ENCODE peak calls at places on chromosomes 13 and 19, in eight cellular contexts. O, S, Z, C, D, I, G and T are unnamed samples.

GRCh38 chr13:97982286-97982685 is 28.8 kb downstream of the IPO5 start:
- DNase-seq in O (peak), S (no peak), Z (no peak), C (no peak), D (no peak), I (no peak), G (peak), T (no peak)

GRCh38 chr19:33201473-33201872 is 7.3 kb downstream of the LRP3 start:
- DNase-seq in O (no peak), S (no peak), Z (no peak), C (no peak), D (no peak), I (no peak), G (no peak), T (no peak)

GRCh38 chr13:36819811-36820140 is 754 bp downstream of the RFXAP start:
- DNase-seq in O (peak), S (peak), Z (no peak), C (peak), D (no peak), I (no peak), G (no peak), T (peak)

GRCh38 chr19:46963093-46963734 is 56.4 kb upstream of the NPAS1 start:
- DNase-seq in O (peak), S (no peak), Z (no peak), C (no peak), D (peak), I (no peak), G (peak), T (peak)

GRCh38 chr19:49556412-49557398 is 23.7 kb downstream of the NOSIP start:
- DNase-seq in O (no peak), S (no peak), Z (peak), C (peak), D (no peak), I (peak), G (no peak), T (peak)

GRCh38 chr19:22606954-22607652 is 27.0 kb upstream of the ZNF492 start:
- DNase-seq in O (no peak), S (no peak), Z (no peak), C (no peak), D (no peak), I (no peak), G (no peak), T (no peak)

GRCh38 chr19:38293281-38293680 is 10.8 kb upstream of the C19orf33 start:
- DNase-seq in O (no peak), S (no peak), Z (no peak), C (no peak), D (no peak), I (no peak), G (no peak), T (no peak)

GRCh38 chr19:3464797-3465235 is 15.5 kb downstream of the SMIM24 start:
- DNase-seq in O (no peak), S (no peak), Z (no peak), C (peak), D (no peak), I (no peak), G (no peak), T (no peak)

GRCh38 chr19:51573331-51573730 is 2.2 kb downstream of the ZNF175 start:
- DNase-seq in O (no peak), S (no peak), Z (no peak), C (no peak), D (no peak), I (no peak), G (peak), T (peak)

GRCh38 chr13:37414667-37415066 is 183.9 kb downstream of the POSTN start:
- DNase-seq in O (no peak), S (no peak), Z (no peak), C (no peak), D (no peak), I (no peak), G (no peak), T (no peak)

GRCh38 chr19:51022526-51022925 is 3.0 kb upstream of the KLK10 start:
- DNase-seq in O (no peak), S (no peak), Z (no peak), C (no peak), D (no peak), I (no peak), G (no peak), T (no peak)

GRCh38 chr13:88395804-88396203 is 724.6 kb downstream of the SLITRK5 start:
- DNase-seq in O (no peak), S (no peak), Z (no peak), C (no peak), D (no peak), I (no peak), G (no peak), T (no peak)

GRCh38 chr19:47021536-47022139 is 2.0 kb downstream of the NPAS1 start:
- DNase-seq in O (no peak), S (no peak), Z (no peak), C (no peak), D (no peak), I (no peak), G (no peak), T (no peak)

DNA sequence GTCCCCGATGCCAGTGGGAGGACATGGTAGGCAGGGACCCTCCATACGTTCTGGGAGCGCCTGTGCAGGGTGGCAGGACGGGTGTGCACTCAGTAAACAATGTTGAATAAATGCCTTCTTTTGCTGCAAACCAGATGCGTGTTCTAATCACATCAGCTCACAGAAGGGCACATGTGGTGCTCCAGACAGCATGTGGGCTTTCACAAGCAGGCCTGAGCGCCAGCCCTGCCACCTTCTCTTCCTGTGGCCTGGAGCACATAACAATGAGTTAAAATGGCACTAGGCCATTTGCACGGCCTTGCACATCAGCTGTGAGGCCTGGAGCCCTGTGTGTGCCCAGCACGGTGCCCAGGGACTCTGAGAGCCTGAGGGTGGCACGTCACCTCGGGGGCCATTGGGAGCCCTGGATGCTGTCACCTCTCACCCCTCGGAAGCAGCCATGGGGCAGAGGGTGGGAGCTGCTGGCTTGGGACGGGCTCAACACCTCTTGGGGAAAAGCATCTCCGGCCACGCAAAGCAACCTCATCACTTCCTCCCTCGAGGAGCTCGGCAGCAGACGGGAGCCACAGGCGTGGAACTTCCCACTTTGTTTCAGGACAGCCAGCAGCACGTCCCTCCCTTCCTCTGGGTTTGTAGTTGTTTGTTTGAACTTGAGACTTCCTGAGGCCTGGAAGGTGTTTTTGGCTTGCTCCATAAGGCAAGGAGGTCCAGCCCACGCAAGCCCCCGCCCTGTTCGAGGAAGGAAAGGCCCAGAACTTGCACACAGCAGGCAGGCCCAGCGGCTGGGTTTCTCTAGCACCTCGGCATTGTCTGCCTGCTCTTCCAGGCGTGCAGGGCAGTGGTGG is 9.8 kb downstream of the MCF2L start:
- DNase-seq in O (no peak), S (no peak), Z (peak), C (peak), D (no peak), I (no peak), G (no peak), T (no peak)
- H3K4me3 ChIP-seq in O (no peak), S (no peak), Z (no peak), C (no peak), D (no peak), I (no peak), G (no peak), T (no peak)

GRCh38 chr19:10625003-10625761 is at the start of gene SLC44A2:
- DNase-seq in O (peak), S (no peak), Z (peak), C (peak), D (no peak), I (peak), G (peak), T (peak)
- TF ChIP-seq CTCF in O (no peak), S (no peak), Z (no peak), C (no peak), D (no peak), I (no peak), G (no peak), T (no peak)

GRCh38 chr19:35792888-35793287 is 17.5 kb downstream of the ARHGAP33 start:
- DNase-seq in O (no peak), S (no peak), Z (no peak), C (no peak), D (no peak), I (no peak), G (no peak), T (no peak)

GRCh38 chr19:35793381-35794165 is 18.2 kb downstream of the ARHGAP33 start:
- DNase-seq in O (no peak), S (no peak), Z (no peak), C (no peak), D (no peak), I (no peak), G (no peak), T (peak)

GRCh38 chr19:35796645-35797542 is 15.8 kb downstream of the PRODH2 start:
- DNase-seq in O (no peak), S (no peak), Z (peak), C (no peak), D (no peak), I (no peak), G (no peak), T (no peak)

GRCh38 chr19:35801828-35802227 is 10.8 kb downstream of the PRODH2 start:
- DNase-seq in O (no peak), S (no peak), Z (peak), C (no peak), D (no peak), I (no peak), G (no peak), T (no peak)

GRCh38 chr19:35797663-35798062 is 15.0 kb downstream of the PRODH2 start:
- DNase-seq in O (no peak), S (no peak), Z (peak), C (no peak), D (no peak), I (no peak), G (no peak), T (no peak)
- H3K4me3 ChIP-seq in O (no peak), S (no peak), Z (no peak), C (no peak), D (no peak), I (no peak), G (no peak), T (no peak)

DNA sequence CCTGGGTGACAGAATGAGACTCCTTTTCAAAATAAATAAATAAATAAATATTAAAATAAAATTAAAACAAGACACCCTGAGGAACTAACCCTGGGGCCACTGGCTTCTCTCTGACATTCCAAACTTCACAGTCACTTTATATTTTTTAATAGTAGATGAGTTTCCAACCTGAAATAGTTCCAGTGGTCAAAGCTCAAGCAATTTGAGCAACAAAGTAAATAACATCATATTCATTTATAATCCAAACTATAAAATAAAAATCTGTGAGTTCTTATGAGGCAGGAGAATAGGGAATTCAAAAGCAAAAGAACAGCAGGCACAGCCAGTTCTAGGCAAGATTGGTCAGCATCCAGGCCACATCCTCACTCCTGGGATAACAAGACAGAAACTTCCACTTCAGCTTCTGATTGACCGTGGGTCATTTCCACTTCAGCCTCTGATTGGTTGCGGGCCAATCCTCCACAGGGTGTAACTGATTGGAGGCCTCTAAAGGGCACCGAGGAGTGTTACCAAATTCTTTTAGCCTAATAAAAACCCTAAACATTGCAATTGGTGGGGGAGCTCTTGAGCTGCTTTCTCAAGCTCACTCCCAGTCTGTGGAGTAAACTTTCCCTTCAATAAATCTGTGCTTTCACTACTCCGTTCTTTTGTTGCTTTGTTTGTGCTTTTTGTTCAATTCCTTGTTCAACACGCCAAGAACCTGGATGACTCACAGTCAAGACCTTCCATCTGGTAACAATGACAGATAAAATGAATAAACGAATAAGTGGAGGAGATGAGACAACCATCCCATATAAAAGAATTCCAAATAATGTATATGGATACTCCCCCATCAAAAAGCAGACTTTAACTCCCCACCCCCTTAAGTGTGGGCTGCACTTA is 42.5 kb upstream of the AMER2 start:
- DNase-seq in O (peak), S (peak), Z (no peak), C (peak), D (peak), I (no peak), G (no peak), T (peak)
- TF ChIP-seq CTCF in O (no peak), S (peak), Z (no peak), C (no peak), D (peak), I (no peak), G (no peak), T (peak)

DNA sequence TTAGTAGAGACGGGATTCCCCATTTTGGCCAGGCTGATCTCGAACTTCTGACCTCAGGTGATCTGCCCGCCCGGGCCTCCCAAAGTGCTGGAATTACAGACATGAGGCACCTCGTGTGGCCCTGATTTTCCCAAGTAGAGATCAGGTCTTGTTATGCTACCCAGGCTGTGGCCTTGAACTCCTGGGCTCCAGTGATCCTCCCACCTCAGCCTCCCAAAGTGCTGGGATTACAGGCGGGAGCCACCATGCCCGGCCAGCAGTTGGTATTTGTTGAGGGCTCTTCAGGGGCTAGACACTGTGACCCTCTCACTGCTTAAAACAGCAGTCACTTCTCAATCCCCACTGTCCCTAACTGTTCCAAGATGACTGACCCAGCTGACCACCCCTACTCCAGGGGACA is 8.5 kb upstream of the ELAVL3 start:
- DNase-seq in O (no peak), S (no peak), Z (no peak), C (no peak), D (no peak), I (no peak), G (no peak), T (no peak)
- H3K4me3 ChIP-seq in O (no peak), S (no peak), Z (no peak), C (no peak), D (no peak), I (no peak), G (no peak), T (no peak)

GRCh38 chr13:31198524-31198923 is 1.3 kb upstream of the B3GLCT start:
- DNase-seq in O (no peak), S (no peak), Z (no peak), C (no peak), D (no peak), I (no peak), G (no peak), T (no peak)

GRCh38 chr13:31200636-31200970 is 828 bp downstream of the B3GLCT start:
- DNase-seq in O (peak), S (peak), Z (peak), C (peak), D (no peak), I (peak), G (peak), T (no peak)

GRCh38 chr13:31199527-31199848 is 287 bp upstream of the B3GLCT start:
- DNase-seq in O (no peak), S (no peak), Z (no peak), C (no peak), D (no peak), I (no peak), G (no peak), T (no peak)

GRCh38 chr13:31201341-31202024 is 1.7 kb downstream of the B3GLCT start:
- DNase-seq in O (peak), S (peak), Z (no peak), C (no peak), D (no peak), I (peak), G (no peak), T (peak)

DNA sequence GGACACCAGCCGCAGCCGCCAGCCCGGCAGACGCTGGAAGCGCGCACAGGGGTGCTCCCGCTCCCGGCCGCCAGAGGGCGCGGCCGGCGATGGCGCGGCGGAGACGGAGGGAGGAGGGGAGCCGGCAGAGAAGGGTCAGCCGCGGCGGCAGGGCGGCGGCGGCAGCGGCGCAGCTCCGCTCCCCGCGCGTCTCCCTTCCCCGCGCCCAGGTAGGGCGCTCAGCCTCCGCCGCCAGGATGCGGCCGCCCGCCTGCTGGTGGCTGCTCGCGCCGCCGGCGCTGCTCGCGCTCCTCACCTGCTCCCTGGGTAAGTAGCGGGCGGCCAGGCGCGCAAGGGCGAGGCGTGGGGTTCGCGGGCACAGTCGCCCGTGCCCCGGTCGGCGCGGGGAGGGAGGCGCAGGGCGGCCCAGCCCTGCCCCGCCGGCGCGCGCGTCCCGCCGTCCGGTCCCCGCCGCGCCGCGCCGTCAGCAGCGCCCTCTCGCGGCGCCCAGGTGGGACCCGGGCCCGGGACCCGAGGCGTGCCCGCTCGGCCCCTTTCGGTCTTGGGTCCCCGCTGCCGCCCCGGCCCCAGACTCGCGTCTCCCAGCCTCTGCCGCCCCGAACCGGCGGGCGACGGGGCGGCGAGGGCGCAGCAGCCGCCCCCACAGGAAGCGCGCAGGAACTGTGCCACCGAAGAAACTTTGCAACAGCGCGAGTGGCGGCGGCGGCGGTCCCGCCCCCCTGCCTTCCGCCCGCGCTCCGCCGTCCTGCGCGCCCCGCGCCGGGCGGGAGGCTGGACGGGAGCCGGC is at the start of gene B3GLCT:
- DNase-seq in O (peak), S (peak), Z (peak), C (peak), D (no peak), I (peak), G (peak), T (peak)
- TF ChIP-seq CTCF in O (peak), S (peak), Z (peak), C (peak), D (peak), I (peak), G (peak), T (no peak)

GRCh38 chr19:2266183-2266993 is 10.2 kb upstream of the JSRP1 start:
- DNase-seq in O (peak), S (no peak), Z (peak), C (peak), D (no peak), I (peak), G (peak), T (peak)
- H3K4me3 ChIP-seq in O (no peak), S (no peak), Z (no peak), C (no peak), D (no peak), I (no peak), G (no peak), T (no peak)